ENCODE peak calls at places on chromosomes 16 and 17, in seven cellular contexts. H, A, F, D, K, C and Z are unnamed samples.

GRCh38 chr17:44999433-44999832 is 31.3 kb upstream of the C1QL1 start:
- DNase-seq in H (no peak), A (no peak), F (no peak), D (no peak), K (no peak), C (no peak), Z (no peak)

GRCh38 chr16:51834131-51834530 is 683.1 kb upstream of the SALL1 start:
- DNase-seq in H (no peak), A (no peak), F (no peak), D (no peak), K (no peak), C (no peak), Z (no peak)

GRCh38 chr17:17741346-17742023 is 60.2 kb downstream of the RAI1 start:
- DNase-seq in H (peak; percentile 72), A (no peak), F (no peak), D (no peak), K (no peak), C (peak; percentile 67), Z (no peak)

GRCh38 chr16:90020838-90021382 is 1.7 kb upstream of the DBNDD1 start:
- DNase-seq in H (peak; percentile 66), A (no peak), F (no peak), D (no peak), K (no peak), C (no peak), Z (no peak)

GRCh38 chr17:60079401-60079861 is 710 bp upstream of the HEATR6 start:
- DNase-seq in H (peak; percentile 23), A (no peak), F (no peak), D (no peak), K (no peak), C (peak; percentile 27), Z (no peak)

GRCh38 chr17:79841369-79842135 is 2.3 kb upstream of the CBX4 start:
- DNase-seq in H (no peak), A (no peak), F (no peak), D (no peak), K (no peak), C (peak; percentile 40), Z (no peak)

GRCh38 chr16:69448470-69449193 is 24.2 kb downstream of the CYB5B start:
- DNase-seq in H (peak; percentile 8), A (no peak), F (no peak), D (no peak), K (no peak), C (no peak), Z (no peak)

GRCh38 chr17:64126918-64127317 is 3.0 kb downstream of the ERN1 start:
- DNase-seq in H (no peak), A (no peak), F (no peak), D (no peak), K (no peak), C (no peak), Z (no peak)

GRCh38 chr17:574061-574460 is 140.6 kb downstream of the VPS53 start:
- DNase-seq in H (no peak), A (no peak), F (no peak), D (no peak), K (no peak), C (peak; percentile 17), Z (no peak)

GRCh38 chr16:10949424-10949970 is 5.1 kb downstream of the CLEC16A start:
- DNase-seq in H (no peak), A (peak; percentile 80), F (no peak), D (no peak), K (no peak), C (no peak), Z (peak; percentile 74)

GRCh38 chr16:60110531-60110930 is 1376.4 kb upstream of the GOT2 start:
- DNase-seq in H (no peak), A (no peak), F (no peak), D (no peak), K (no peak), C (no peak), Z (no peak)

GRCh38 chr17:4150106-4150505 is 7.1 kb downstream of the CYB5D2 start:
- DNase-seq in H (no peak), A (no peak), F (no peak), D (no peak), K (no peak), C (no peak), Z (no peak)

GRCh38 chr16:56282455-56282854 is 91.2 kb downstream of the GNAO1 start:
- DNase-seq in H (no peak), A (no peak), F (no peak), D (no peak), K (no peak), C (no peak), Z (no peak)

GRCh38 chr16:90019543-90020259 is 445 bp upstream of the DBNDD1 start:
- DNase-seq in H (peak; percentile 94), A (peak; percentile 70), F (no peak), D (peak; percentile 85), K (peak; percentile 74), C (peak; percentile 80), Z (peak; percentile 61)

GRCh38 chr17:75755205-75755901 is 9.6 kb downstream of the GALK1 start:
- DNase-seq in H (peak; percentile 79), A (no peak), F (no peak), D (no peak), K (no peak), C (no peak), Z (no peak)

GRCh38 chr17:75753193-75753513 is 11.8 kb downstream of the GALK1 start:
- DNase-seq in H (no peak), A (no peak), F (no peak), D (no peak), K (no peak), C (no peak), Z (no peak)

GRCh38 chr17:75752405-75753192 is 12.4 kb downstream of the GALK1 start:
- DNase-seq in H (no peak), A (no peak), F (no peak), D (peak; percentile 65), K (no peak), C (no peak), Z (no peak)

GRCh38 chr17:75754378-75755204 is 10.4 kb downstream of the GALK1 start:
- DNase-seq in H (no peak), A (no peak), F (no peak), D (no peak), K (no peak), C (no peak), Z (no peak)

DNA sequence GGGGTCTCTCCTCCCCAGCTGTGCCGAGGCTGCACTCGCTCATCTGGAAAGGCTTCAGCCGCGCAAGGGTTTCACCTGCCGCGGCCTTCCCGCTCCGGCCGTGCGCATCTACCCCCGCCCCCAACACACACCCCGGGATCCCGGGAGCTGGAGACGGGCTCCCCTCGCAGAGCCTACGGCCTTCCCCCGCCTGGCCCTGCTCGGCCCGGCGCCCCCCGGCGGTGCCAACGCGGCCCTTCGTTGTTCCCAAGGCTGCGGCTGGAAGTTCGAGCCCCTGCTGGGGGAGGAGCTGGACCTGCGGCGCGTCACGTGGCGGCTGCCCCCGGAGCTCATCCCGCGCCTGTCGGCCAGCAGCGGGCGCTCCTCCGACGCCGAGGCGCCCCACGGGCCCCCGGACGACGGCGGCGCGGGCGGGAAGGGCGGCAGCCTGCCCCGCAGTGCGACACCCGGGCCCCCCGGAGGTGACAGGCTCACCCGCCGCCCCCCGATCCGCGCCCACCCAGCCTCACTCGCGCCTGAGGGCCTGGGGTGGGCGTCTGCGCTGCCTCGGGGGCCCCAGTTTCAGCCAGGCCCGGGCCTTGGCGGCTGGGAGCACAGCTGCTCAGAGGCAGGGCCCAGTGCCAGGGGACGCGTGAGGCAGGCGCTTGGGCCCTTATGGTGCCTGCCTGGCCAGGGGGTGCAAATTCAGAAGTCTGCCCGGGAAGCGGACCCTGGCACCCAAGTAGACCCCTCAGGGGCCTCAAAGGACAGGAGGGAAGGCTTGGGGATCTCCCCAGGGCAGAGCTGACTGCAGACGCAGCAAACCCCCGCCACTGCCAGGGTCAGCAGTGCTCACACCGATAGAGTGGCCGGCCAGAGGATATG is 11.2 kb downstream of the GALK1 start:
- DNase-seq in H (peak; percentile 98), A (peak; percentile 84), F (no peak), D (peak; percentile 91), K (peak; percentile 56), C (peak; percentile 87), Z (peak; percentile 82)
- TF ChIP-seq CTCF in H (peak; percentile 73), A (peak; percentile 62), F (peak; percentile 33), D (peak; percentile 87), K (peak; percentile 77), C (peak; percentile 62), Z (no peak)

GRCh38 chr16:3457434-3458252 is 14.2 kb downstream of the NAA60 start:
- DNase-seq in H (peak; percentile 100), A (peak; percentile 93), F (peak; percentile 15), D (peak; percentile 99), K (peak; percentile 87), C (peak; percentile 97), Z (peak; percentile 91)
- TF ChIP-seq CTCF in H (peak; percentile 41), A (peak; percentile 63), F (peak; percentile 48), D (peak; percentile 60), K (peak; percentile 52), C (peak; percentile 41), Z (no peak)

DNA sequence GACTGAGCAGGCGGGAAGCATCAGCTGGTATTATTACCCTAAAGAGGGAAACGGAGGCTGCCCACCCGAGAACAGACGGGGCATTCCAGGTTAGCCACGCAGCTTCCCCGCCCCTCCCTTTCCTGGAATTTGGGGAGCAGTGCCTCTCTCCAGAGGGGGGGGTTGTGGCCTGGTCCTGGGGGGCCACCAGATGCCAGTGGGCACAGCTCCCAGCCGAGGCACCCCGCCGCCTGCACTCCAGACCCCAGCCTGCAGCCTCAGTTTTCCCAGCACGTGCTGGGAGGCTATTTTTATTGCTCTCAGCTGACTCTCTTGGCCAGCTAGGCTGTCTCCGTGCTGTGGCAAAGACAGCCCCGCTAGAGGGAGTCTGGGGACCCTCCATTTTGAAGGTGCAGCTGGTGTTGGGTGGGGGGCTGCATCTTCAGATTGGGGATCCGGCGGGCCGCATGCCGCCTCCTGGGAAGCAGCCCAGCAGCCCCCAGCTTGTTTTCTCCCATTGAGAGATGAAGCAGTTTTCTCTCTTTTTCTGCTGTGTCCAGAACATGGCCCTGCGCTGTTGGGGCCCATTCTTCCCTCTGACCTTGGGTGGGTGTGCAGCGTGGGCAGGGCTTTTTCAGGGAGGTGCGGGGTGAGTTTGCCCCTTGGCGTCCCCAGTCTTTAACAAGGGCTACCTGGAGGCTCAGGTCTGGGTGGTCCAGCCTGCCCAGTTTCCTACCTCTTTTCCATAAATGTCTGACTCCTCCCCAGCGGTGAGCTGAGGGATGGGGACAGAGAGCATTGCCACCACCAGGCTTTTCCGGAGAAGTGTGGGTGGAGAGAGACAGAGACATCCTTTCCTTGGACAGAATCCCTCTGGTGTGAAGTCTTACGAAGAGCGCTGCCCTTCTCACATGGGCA is 62.5 kb upstream of the GSE1 start:
- DNase-seq in H (no peak), A (no peak), F (no peak), D (no peak), K (no peak), C (no peak), Z (no peak)
- TF ChIP-seq CTCF in H (no peak), A (no peak), F (no peak), D (no peak), K (peak; percentile 7), C (no peak), Z (no peak)

DNA sequence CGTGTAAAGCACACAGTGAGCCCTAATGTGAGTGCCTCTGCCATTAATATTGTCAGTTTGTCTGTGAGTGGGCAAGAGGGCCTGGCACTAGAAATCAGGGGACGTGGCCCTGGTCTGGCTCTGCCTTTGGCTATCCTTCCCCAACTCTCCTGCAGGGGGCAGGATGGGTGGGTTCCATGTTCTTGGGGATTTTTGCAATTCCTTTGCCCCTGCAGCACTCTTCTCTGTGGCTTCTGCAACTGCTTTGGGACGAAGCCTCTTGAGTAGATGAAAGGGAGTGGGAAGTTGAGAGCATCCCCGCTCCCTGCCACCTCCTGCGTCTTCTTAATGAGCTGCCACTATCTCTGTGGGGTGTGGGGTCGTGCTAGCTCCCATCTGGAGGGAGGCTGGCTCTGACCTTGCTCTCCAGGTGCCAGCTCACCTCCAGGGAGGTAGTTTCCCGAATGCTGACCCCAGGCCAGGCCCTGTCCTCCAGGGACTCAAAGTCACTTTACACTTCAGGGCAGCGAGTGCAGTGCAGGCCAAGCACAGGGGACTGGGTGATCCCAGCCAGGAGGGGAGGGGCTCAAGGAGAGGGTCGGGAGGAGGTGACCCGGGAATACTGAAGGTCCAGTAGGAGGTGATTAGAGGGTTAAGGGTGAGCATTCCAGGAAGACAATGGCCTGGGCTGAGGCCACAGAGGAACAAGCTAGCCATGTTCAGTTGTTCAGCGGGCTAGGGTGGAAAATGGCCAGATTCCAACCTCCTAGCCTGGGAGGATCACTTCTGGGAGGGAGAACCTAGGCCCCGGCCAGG is 121.0 kb upstream of the NLRP1 start:
- DNase-seq in H (peak; percentile 36), A (peak; percentile 30), F (no peak), D (peak; percentile 37), K (no peak), C (no peak), Z (no peak)
- TF ChIP-seq CTCF in H (peak; percentile 51), A (no peak), F (no peak), D (peak; percentile 9), K (peak; percentile 54), C (peak; percentile 11), Z (no peak)